ENCODE peak calls at places on chromosome 15, in ten cellular contexts. R is left lung, W is cardiac muscle cell, M is endothelial cell, P is WTC11, X is A549, C is lung, V is H9, Q is AG04450, G is neural progenitor cell. L is an unnamed sample.

GRCh38 chr15:84773716-84774115 is 25.3 kb downstream of the ZNF592 start:
- DNase-seq in P (no peak), X (no peak), G (no peak), Q (no peak), C (no peak), M (no peak), W (no peak), V (no peak), R (no peak), L (no peak)

GRCh38 chr15:43854801-43855200 is 28.0 kb downstream of the WDR76 start:
- DNase-seq in C (no peak), W (peak), X (no peak), M (no peak), P (no peak), Q (no peak), G (no peak), R (no peak), V (no peak), L (no peak)

GRCh38 chr15:27970661-27971392 is 128.3 kb downstream of the OCA2 start:
- DNase-seq in W (no peak), X (no peak), P (no peak), C (no peak), Q (no peak), V (no peak), G (no peak), R (no peak), M (no peak), L (no peak)

GRCh38 chr15:81485806-81486205 is 111.8 kb upstream of the TMC3 start:
- DNase-seq in V (no peak), X (no peak), P (no peak), M (no peak), W (no peak), G (no peak), R (no peak), Q (no peak), C (no peak), L (no peak)

GRCh38 chr15:99414755-99415731 is 150.7 kb upstream of the MEF2A start:
- DNase-seq in P (no peak), R (peak), M (no peak), W (no peak), Q (no peak), G (peak), V (peak), C (no peak), X (no peak), L (no peak)

GRCh38 chr15:97759363-97759762 is 201.1 kb upstream of the ARRDC4 start:
- DNase-seq in R (no peak), Q (no peak), G (no peak), C (no peak), P (no peak), X (no peak), V (no peak), M (no peak), W (peak), L (no peak)

GRCh38 chr15:29736745-29737023 is 85.6 kb downstream of the TJP1 start:
- DNase-seq in R (no peak), M (no peak), V (no peak), W (no peak), P (no peak), Q (no peak), X (peak), G (no peak), C (no peak), L (no peak)

GRCh38 chr15:62958528-62958927 is 84.0 kb upstream of the TPM1 start:
- DNase-seq in Q (no peak), W (no peak), C (no peak), M (no peak), X (no peak), P (no peak), V (no peak), R (no peak), G (no peak), L (no peak)

GRCh38 chr15:55218068-55218467 is 21.3 kb upstream of the RSL24D1 start:
- DNase-seq in W (no peak), C (no peak), V (no peak), R (no peak), X (no peak), M (no peak), G (no peak), Q (no peak), P (no peak), L (no peak)

GRCh38 chr15:62187910-62188309 is 22.8 kb upstream of the C2CD4B start:
- DNase-seq in V (no peak), M (no peak), P (no peak), W (no peak), C (no peak), Q (no peak), X (no peak), R (no peak), G (no peak), L (no peak)

GRCh38 chr15:88805031-88805780 is 2.0 kb downstream of the ACAN start:
- DNase-seq in M (no peak), R (no peak), W (no peak), G (no peak), V (no peak), P (no peak), C (no peak), Q (no peak), X (no peak), L (no peak)
- TF ChIP-seq CTCF in M (no peak), R (no peak), W (no peak), G (no peak), V (peak), P (no peak), C (no peak), Q (no peak), X (peak), L (no peak)

GRCh38 chr15:93072440-93073394 is 16.3 kb downstream of the RGMA start:
- DNase-seq in W (peak), Q (no peak), X (peak), C (peak), G (peak), R (peak), V (peak), M (peak), P (peak), L (no peak)
- TF ChIP-seq CTCF in W (no peak), Q (no peak), X (no peak), C (no peak), G (no peak), R (no peak), V (no peak), M (no peak), P (no peak), L (no peak)

GRCh38 chr15:64705006-64705405 is 70.4 kb downstream of the RBPMS2 start:
- DNase-seq in P (no peak), V (no peak), W (no peak), C (no peak), Q (no peak), X (no peak), G (no peak), R (no peak), M (no peak), L (no peak)
- TF ChIP-seq CTCF in P (no peak), V (no peak), W (no peak), C (no peak), Q (no peak), X (no peak), G (no peak), R (no peak), M (no peak), L (no peak)

GRCh38 chr15:31975446-31976229 is 54.7 kb upstream of the CHRNA7 start:
- DNase-seq in X (no peak), C (no peak), G (peak), V (no peak), Q (no peak), W (no peak), M (no peak), R (no peak), P (peak), L (no peak)
- TF ChIP-seq CTCF in X (no peak), C (no peak), G (no peak), V (peak), Q (no peak), W (no peak), M (no peak), R (no peak), P (peak), L (no peak)

GRCh38 chr15:69377137-69377536 is 37.0 kb upstream of the KIF23 start:
- DNase-seq in R (no peak), W (no peak), G (no peak), X (no peak), P (no peak), M (no peak), V (no peak), Q (no peak), C (no peak), L (no peak)

GRCh38 chr15:69384626-69385025 is 29.5 kb upstream of the KIF23 start:
- DNase-seq in Q (no peak), R (no peak), M (no peak), P (no peak), W (no peak), C (no peak), V (no peak), X (no peak), G (no peak), L (no peak)

GRCh38 chr15:69375151-69375790 is 38.9 kb upstream of the KIF23 start:
- DNase-seq in Q (no peak), M (no peak), C (no peak), P (no peak), R (no peak), G (no peak), W (no peak), X (no peak), V (no peak), L (no peak)

GRCh38 chr15:69380726-69381105 is 33.4 kb upstream of the KIF23 start:
- DNase-seq in P (no peak), M (no peak), C (no peak), R (no peak), X (no peak), G (no peak), V (no peak), Q (no peak), W (no peak), L (no peak)

DNA sequence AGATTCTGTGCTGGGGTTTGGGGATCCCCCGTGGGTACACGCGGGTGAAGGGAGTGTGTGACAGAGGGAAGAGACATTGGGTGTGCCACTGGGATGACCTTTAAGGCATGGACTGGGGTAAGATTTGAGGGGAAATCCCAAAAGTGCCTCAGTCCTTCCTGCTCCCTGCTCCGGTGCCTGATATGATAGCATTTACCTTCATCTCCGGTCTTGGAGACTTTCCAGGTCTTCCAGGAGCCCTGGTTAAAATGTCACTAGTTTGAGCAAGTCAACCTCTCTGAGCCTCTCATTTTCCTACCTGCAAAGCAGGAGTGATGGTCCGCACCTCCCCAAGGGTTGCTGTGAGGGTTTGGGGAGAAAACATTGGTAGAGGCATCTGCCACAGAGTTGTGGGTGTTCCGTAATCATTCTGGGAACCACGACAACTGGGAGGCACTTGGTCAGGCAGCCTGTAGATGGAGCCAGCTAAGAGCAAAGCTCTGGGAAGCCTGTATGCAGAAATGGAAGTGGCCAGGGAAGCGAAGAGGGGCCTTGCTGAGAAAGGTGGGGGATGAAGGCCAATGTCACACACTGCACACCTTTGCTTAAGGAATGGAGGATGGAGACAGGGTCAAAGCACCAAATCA is 33.9 kb upstream of the KIF23 start:
- DNase-seq in M (peak), G (peak), V (peak), R (no peak), C (no peak), X (no peak), W (peak), Q (no peak), P (peak), L (no peak)
- TF ChIP-seq CTCF in M (no peak), G (peak), V (peak), R (no peak), C (no peak), X (peak), W (peak), Q (peak), P (no peak), L (no peak)

DNA sequence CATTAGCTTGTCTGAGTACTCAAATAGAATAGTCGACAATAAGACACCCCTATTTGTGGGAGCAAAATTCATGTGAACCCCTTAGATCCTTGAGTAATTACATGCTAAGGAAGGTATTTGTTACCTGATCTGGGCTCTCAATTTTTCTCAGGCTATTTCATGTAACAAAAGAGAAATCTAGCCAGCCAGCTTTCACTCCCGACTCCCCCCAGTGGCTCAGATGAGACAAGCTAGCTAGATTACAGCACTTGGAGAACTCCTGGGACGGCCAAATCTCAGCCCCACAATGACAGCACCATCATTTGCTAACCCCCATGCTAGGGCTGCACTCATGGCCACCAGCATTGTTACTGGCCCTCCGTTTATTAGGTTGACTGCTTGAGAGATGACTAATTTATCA is 41.3 kb downstream of the GLDN start:
- DNase-seq in V (peak), Q (peak), R (no peak), C (no peak), P (peak), M (peak), W (peak), X (peak), G (peak), L (no peak)
- TF ChIP-seq CTCF in V (peak), Q (peak), R (peak), C (no peak), P (no peak), M (peak), W (peak), X (peak), G (peak), L (no peak)

GRCh38 chr15:32659340-32659831 is 17.9 kb downstream of the SCG5 start:
- DNase-seq in M (no peak), C (no peak), W (no peak), V (no peak), G (no peak), Q (no peak), R (no peak), P (no peak), X (peak), L (no peak)
- TF ChIP-seq CTCF in M (no peak), C (no peak), W (no peak), V (no peak), G (no peak), Q (no peak), R (no peak), P (no peak), X (peak), L (no peak)

GRCh38 chr15:64426845-64427465 is 33.4 kb upstream of the ZNF609 start:
- DNase-seq in C (no peak), V (no peak), P (no peak), Q (peak), W (peak), M (peak), R (no peak), X (no peak), G (peak), L (no peak)
- TF ChIP-seq CTCF in C (peak), V (peak), P (no peak), Q (peak), W (peak), M (peak), R (no peak), X (peak), G (peak), L (no peak)

DNA sequence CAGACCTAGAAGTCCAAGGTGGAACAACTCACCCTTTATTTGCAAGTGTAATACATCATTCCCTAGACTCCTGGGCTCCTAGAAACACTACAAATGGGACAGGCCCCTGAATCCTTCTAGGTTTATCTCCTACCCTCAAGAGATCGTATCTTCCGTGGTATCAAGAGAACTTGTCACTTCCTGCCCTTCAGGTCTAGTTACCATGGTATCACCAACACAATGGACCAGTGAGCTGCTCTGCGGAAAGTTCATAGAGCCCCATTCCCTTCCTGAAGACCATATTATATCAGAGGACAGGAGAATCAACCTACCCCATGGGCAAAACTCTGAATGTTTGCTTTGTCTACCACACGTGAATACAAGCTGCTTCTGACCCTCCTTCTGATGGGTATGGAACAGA is 84.7 kb upstream of the KLF13 start:
- DNase-seq in R (no peak), W (no peak), C (no peak), G (no peak), X (no peak), V (no peak), P (no peak), Q (no peak), M (no peak), L (no peak)
- TF ChIP-seq CTCF in R (no peak), W (no peak), C (no peak), G (no peak), X (no peak), V (no peak), P (no peak), Q (no peak), M (no peak), L (no peak)

L was measured in omental fat pad.